ENCODE peak calls at places on chromosomes 12 and 14, in five cellular contexts. O is activated T-helper 1 cell treated with anti-CD3 and anti-CD28 coated beads, Interleukin-12 subunit alpha, Interleukin-12 subunit beta, Interleukin-2, Interleukin-4 antibody, amounts not matched to agents 30 ng/mL and 10 ng/mL and 1 ng/mL, durations not matched to agents 14 hours and 24 hours and 36 hours; E is transverse colon; L is ELF-1; X is Daoy. I is an unnamed sample.

GRCh38 chr12:89117448-89118034 is 234.8 kb downstream of the DUSP6 start:
- DNase-seq in O (no peak), E (peak), L (peak), X (peak), I (no peak)

GRCh38 chr12:108313609-108314331 is 25.3 kb downstream of the CMKLR1 start:
- DNase-seq in O (no peak), E (peak), L (peak), X (peak), I (no peak)

GRCh38 chr14:66076166-66076565 is 410.0 kb upstream of the CCDC196 start:
- DNase-seq in O (no peak), E (no peak), L (no peak), X (no peak), I (no peak)

GRCh38 chr14:100417466-100417865 is 94.3 kb downstream of the SLC25A47 start:
- DNase-seq in O (no peak), E (peak), L (peak), X (peak), I (no peak)

GRCh38 chr12:121222847-121223246 is 12.9 kb downstream of the P2RX4 start:
- DNase-seq in O (no peak), E (no peak), L (no peak), X (no peak), I (no peak)

GRCh38 chr14:105067140-105067968 is 2.1 kb upstream of the GPR132 start:
- DNase-seq in O (peak), E (no peak), L (no peak), X (peak), I (no peak)

GRCh38 chr12:12305568-12306300 is 38.9 kb upstream of the LRP6 start:
- DNase-seq in O (no peak), E (no peak), L (no peak), X (no peak), I (no peak)

GRCh38 chr12:93699271-93700141 is 22.3 kb downstream of the CRADD start:
- DNase-seq in O (no peak), E (no peak), L (no peak), X (peak), I (no peak)

GRCh38 chr12:95966287-95966870 is 23.2 kb downstream of the AMDHD1 start:
- DNase-seq in O (no peak), E (no peak), L (no peak), X (no peak), I (no peak)

GRCh38 chr12:24505366-24506025 is 443.4 kb downstream of the BCAT1 start:
- DNase-seq in O (no peak), E (no peak), L (no peak), X (no peak), I (no peak)

GRCh38 chr14:104989951-104990303 is 4.3 kb downstream of the CLBA1 start:
- DNase-seq in O (no peak), E (no peak), L (no peak), X (peak), I (no peak)

GRCh38 chr14:88910386-88910785 is 85.9 kb downstream of the TTC8 start:
- DNase-seq in O (no peak), E (no peak), L (no peak), X (no peak), I (no peak)

GRCh38 chr12:9931245-9931644 is 925 bp downstream of the CLEC2A start:
- DNase-seq in O (no peak), E (no peak), L (no peak), X (no peak), I (no peak)

GRCh38 chr12:59873136-59873535 is 277.3 kb downstream of the SLC16A7 start:
- DNase-seq in O (no peak), E (no peak), L (no peak), X (no peak), I (no peak)

GRCh38 chr12:9649532-9649940 is 20.0 kb upstream of the CLEC2D start:
- DNase-seq in O (no peak), E (no peak), L (peak), X (no peak), I (no peak)

GRCh38 chr14:103897075-103897947 is 30.9 kb upstream of the TDRD9 start:
- DNase-seq in O (no peak), E (peak), L (no peak), X (no peak), I (peak)

GRCh38 chr14:45298427-45299117 is 45.6 kb upstream of the MIS18BP1 start:
- DNase-seq in O (no peak), E (no peak), L (no peak), X (no peak), I (no peak)

GRCh38 chr12:107903377-107904061 is 129.0 kb downstream of the ASCL4 start:
- DNase-seq in O (peak), E (peak), L (peak), X (peak), I (peak)

GRCh38 chr12:77065361-77066204 is at the start of gene E2F7:
- DNase-seq in O (peak), E (peak), L (peak), X (peak), I (peak)

GRCh38 chr14:58808828-58809227 is 171.1 kb downstream of the DACT1 start:
- DNase-seq in O (no peak), E (no peak), L (no peak), X (peak), I (peak)

GRCh38 chr12:6052940-6053329 is 71.5 kb downstream of the VWF start:
- DNase-seq in O (no peak), E (no peak), L (no peak), X (peak), I (no peak)

GRCh38 chr12:101474248-101474647 is 888 bp upstream of the SPIC start:
- DNase-seq in O (no peak), E (no peak), L (no peak), X (no peak), I (no peak)

GRCh38 chr12:82182601-82183000 is 175.6 kb downstream of the CCDC59 start:
- DNase-seq in O (no peak), E (no peak), L (no peak), X (peak), I (no peak)

GRCh38 chr12:116880817-116881324 is 370 bp downstream of the HRK start:
- DNase-seq in O (peak), E (peak), L (peak), X (peak), I (peak)

GRCh38 chr14:22996823-22997301 is 13.1 kb downstream of the C14orf93 start:
- DNase-seq in O (no peak), E (no peak), L (no peak), X (no peak), I (no peak)

GRCh38 chr12:122944588-122944987 is 21.7 kb downstream of the ABCB9 start:
- DNase-seq in O (no peak), E (peak), L (no peak), X (peak), I (no peak)

GRCh38 chr12:88206636-88207035 is 64.5 kb downstream of the TMTC3 start:
- DNase-seq in O (no peak), E (no peak), L (no peak), X (no peak), I (no peak)

GRCh38 chr14:82621881-82622450 is 1088.3 kb upstream of the SEL1L start:
- DNase-seq in O (no peak), E (no peak), L (peak), X (no peak), I (no peak)

GRCh38 chr12:51270067-51270846 is at the start of gene SMAGP:
- DNase-seq in O (peak), E (peak), L (peak), X (peak), I (no peak)

GRCh38 chr12:117707861-117708260 is 260.9 kb downstream of the KSR2 start:
- DNase-seq in O (no peak), E (no peak), L (no peak), X (no peak), I (no peak)